ENCODE peak calls at places on chromosome X, in six cellular contexts. G, E, W, F, C and I are unnamed samples.

GRCh38 chrX:106802063-106802387 is 448 bp upstream of the TBC1D8B start:
- DNase-seq in G (no peak), E (no peak), W (no peak), F (no peak), C (no peak), I (peak)

GRCh38 chrX:12946838-12947544 is 27.9 kb upstream of the TMSB4X start:
- DNase-seq in G (no peak), E (peak), W (peak), F (peak), C (peak), I (peak)

GRCh38 chrX:83501540-83501939 is 6.5 kb upstream of the POU3F4 start:
- DNase-seq in G (no peak), E (no peak), W (no peak), F (no peak), C (no peak), I (no peak)

GRCh38 chrX:118569676-118570075 is 74.1 kb downstream of the DOCK11 start:
- DNase-seq in G (no peak), E (no peak), W (no peak), F (no peak), C (no peak), I (no peak)

GRCh38 chrX:40866878-40867277 is 131.5 kb upstream of the MED14 start:
- DNase-seq in G (no peak), E (no peak), W (no peak), F (no peak), C (no peak), I (no peak)

GRCh38 chrX:53481816-53482485 is 47.8 kb upstream of the HSD17B10 start:
- DNase-seq in G (no peak), E (peak), W (peak), F (peak), C (peak), I (peak)

GRCh38 chrX:1521459-1521956 is 15.5 kb downstream of the P2RY8 start:
- DNase-seq in G (no peak), E (peak), W (no peak), F (peak), C (no peak), I (no peak)

GRCh38 chrX:110050885-110051284 is 48.0 kb downstream of the TMEM164 start:
- DNase-seq in G (no peak), E (no peak), W (no peak), F (no peak), C (no peak), I (no peak)

GRCh38 chrX:132068405-132068804 is 45.3 kb downstream of the STK26 start:
- DNase-seq in G (no peak), E (no peak), W (no peak), F (no peak), C (no peak), I (no peak)

GRCh38 chrX:109261279-109261678 is 220.6 kb downstream of the GUCY2F start:
- DNase-seq in G (no peak), E (no peak), W (no peak), F (no peak), C (no peak), I (no peak)

GRCh38 chrX:56943264-56943663 is 52.1 kb downstream of the SPIN3 start:
- DNase-seq in G (no peak), E (no peak), W (no peak), F (no peak), C (no peak), I (no peak)

GRCh38 chrX:13059676-13060499 is 15.5 kb upstream of the FAM9C start:
- DNase-seq in G (no peak), E (no peak), W (peak), F (no peak), C (no peak), I (no peak)

GRCh38 chrX:147838465-147839131 is 73.1 kb upstream of the FMR1 start:
- DNase-seq in G (no peak), E (no peak), W (no peak), F (no peak), C (no peak), I (peak)